ENCODE peak calls at places on chromosomes 4 and X, in nine cellular contexts. One of them, this sample, is unnamed.
A peak's percentile ranks its signal among the peaks of the same experiment; 100 is the strongest.

GRCh38 chrX:151912221-151912620 is 468 bp upstream of the MAGEA4 start:
- DNase-seq in activated CD4-positive, alpha-beta T cell treated with anti-CD3 and anti-CD28 coated beads, Interleukin-2, amount 10 ng/mL, durations not matched to agents 7 days and 5 days: no peak
- DNase-seq in GM13976: no peak
- DNase-seq in stimulated activated CD4-positive, alpha-beta T cell treated with anti-CD3 and anti-CD28 coated beads, TNF-alpha, amount 100 ng/mL, for 48 hours: no peak
- DNase-seq in dermis microvascular lymphatic vessel endothelial cell: no peak
- DNase-seq in immature natural killer cell: no peak
- DNase-seq in neural crest cell: no peak
- DNase-seq in SHP77: peak; percentile 24
- DNase-seq in posterior cingulate gyrus: no peak
- DNase-seq in this sample: no peak

GRCh38 chr4:145933134-145933533 is 5.5 kb downstream of the ZNF827 start:
- DNase-seq in posterior cingulate gyrus: no peak
- DNase-seq in dermis microvascular lymphatic vessel endothelial cell: no peak
- DNase-seq in immature natural killer cell: no peak
- DNase-seq in GM13976: no peak
- DNase-seq in stimulated activated CD4-positive, alpha-beta T cell treated with anti-CD3 and anti-CD28 coated beads, TNF-alpha, amount 100 ng/mL, for 48 hours: no peak
- DNase-seq in neural crest cell: no peak
- DNase-seq in SHP77: no peak
- DNase-seq in activated CD4-positive, alpha-beta T cell treated with anti-CD3 and anti-CD28 coated beads, Interleukin-2, amount 10 ng/mL, durations not matched to agents 7 days and 5 days: no peak
- DNase-seq in this sample: no peak

GRCh38 chr4:1793940-1794808 is 1.1 kb downstream of the FGFR3 start:
- DNase-seq in activated CD4-positive, alpha-beta T cell treated with anti-CD3 and anti-CD28 coated beads, Interleukin-2, amount 10 ng/mL, durations not matched to agents 7 days and 5 days: no peak
- DNase-seq in GM13976: peak; percentile 58
- DNase-seq in posterior cingulate gyrus: no peak
- DNase-seq in dermis microvascular lymphatic vessel endothelial cell: no peak
- DNase-seq in neural crest cell: no peak
- DNase-seq in SHP77: no peak
- DNase-seq in stimulated activated CD4-positive, alpha-beta T cell treated with anti-CD3 and anti-CD28 coated beads, TNF-alpha, amount 100 ng/mL, for 48 hours: no peak
- DNase-seq in immature natural killer cell: no peak
- DNase-seq in this sample: no peak

GRCh38 chr4:188341428-188341827 is 202.2 kb downstream of the TRIML1 start:
- DNase-seq in dermis microvascular lymphatic vessel endothelial cell: no peak
- DNase-seq in SHP77: no peak
- DNase-seq in posterior cingulate gyrus: no peak
- DNase-seq in neural crest cell: no peak
- DNase-seq in stimulated activated CD4-positive, alpha-beta T cell treated with anti-CD3 and anti-CD28 coated beads, TNF-alpha, amount 100 ng/mL, for 48 hours: no peak
- DNase-seq in immature natural killer cell: no peak
- DNase-seq in GM13976: no peak
- DNase-seq in activated CD4-positive, alpha-beta T cell treated with anti-CD3 and anti-CD28 coated beads, Interleukin-2, amount 10 ng/mL, durations not matched to agents 7 days and 5 days: no peak
- DNase-seq in this sample: no peak

GRCh38 chr4:26719954-26720552 is 136.2 kb downstream of the TBC1D19 start:
- DNase-seq in immature natural killer cell: no peak
- DNase-seq in posterior cingulate gyrus: no peak
- DNase-seq in GM13976: no peak
- DNase-seq in neural crest cell: no peak
- DNase-seq in SHP77: no peak
- DNase-seq in activated CD4-positive, alpha-beta T cell treated with anti-CD3 and anti-CD28 coated beads, Interleukin-2, amount 10 ng/mL, durations not matched to agents 7 days and 5 days: no peak
- DNase-seq in dermis microvascular lymphatic vessel endothelial cell: peak; percentile 21
- DNase-seq in stimulated activated CD4-positive, alpha-beta T cell treated with anti-CD3 and anti-CD28 coated beads, TNF-alpha, amount 100 ng/mL, for 48 hours: no peak
- DNase-seq in this sample: peak; percentile 15

GRCh38 chr4:177190995-177191568 is 118.6 kb upstream of the NEIL3 start:
- DNase-seq in SHP77: no peak
- DNase-seq in dermis microvascular lymphatic vessel endothelial cell: no peak
- DNase-seq in stimulated activated CD4-positive, alpha-beta T cell treated with anti-CD3 and anti-CD28 coated beads, TNF-alpha, amount 100 ng/mL, for 48 hours: no peak
- DNase-seq in activated CD4-positive, alpha-beta T cell treated with anti-CD3 and anti-CD28 coated beads, Interleukin-2, amount 10 ng/mL, durations not matched to agents 7 days and 5 days: no peak
- DNase-seq in immature natural killer cell: no peak
- DNase-seq in neural crest cell: no peak
- DNase-seq in GM13976: no peak
- DNase-seq in posterior cingulate gyrus: no peak
- DNase-seq in this sample: no peak

GRCh38 chr4:17814140-17814539 is 3.4 kb downstream of the NCAPG start:
- DNase-seq in dermis microvascular lymphatic vessel endothelial cell: peak; percentile 38
- DNase-seq in posterior cingulate gyrus: no peak
- DNase-seq in SHP77: no peak
- DNase-seq in GM13976: no peak
- DNase-seq in neural crest cell: no peak
- DNase-seq in activated CD4-positive, alpha-beta T cell treated with anti-CD3 and anti-CD28 coated beads, Interleukin-2, amount 10 ng/mL, durations not matched to agents 7 days and 5 days: no peak
- DNase-seq in stimulated activated CD4-positive, alpha-beta T cell treated with anti-CD3 and anti-CD28 coated beads, TNF-alpha, amount 100 ng/mL, for 48 hours: no peak
- DNase-seq in immature natural killer cell: no peak
- DNase-seq in this sample: no peak

GRCh38 chr4:73703320-73703719 is 37.0 kb upstream of the CXCL8 start:
- DNase-seq in stimulated activated CD4-positive, alpha-beta T cell treated with anti-CD3 and anti-CD28 coated beads, TNF-alpha, amount 100 ng/mL, for 48 hours: no peak
- DNase-seq in immature natural killer cell: no peak
- DNase-seq in posterior cingulate gyrus: no peak
- DNase-seq in SHP77: no peak
- DNase-seq in GM13976: no peak
- DNase-seq in activated CD4-positive, alpha-beta T cell treated with anti-CD3 and anti-CD28 coated beads, Interleukin-2, amount 10 ng/mL, durations not matched to agents 7 days and 5 days: no peak
- DNase-seq in dermis microvascular lymphatic vessel endothelial cell: no peak
- DNase-seq in neural crest cell: no peak
- DNase-seq in this sample: no peak

GRCh38 chr4:87559090-87559837 is 30.1 kb upstream of the SPARCL1 start:
- DNase-seq in immature natural killer cell: peak; percentile 72
- DNase-seq in SHP77: peak; percentile 97
- DNase-seq in posterior cingulate gyrus: no peak
- DNase-seq in activated CD4-positive, alpha-beta T cell treated with anti-CD3 and anti-CD28 coated beads, Interleukin-2, amount 10 ng/mL, durations not matched to agents 7 days and 5 days: peak; percentile 73
- DNase-seq in stimulated activated CD4-positive, alpha-beta T cell treated with anti-CD3 and anti-CD28 coated beads, TNF-alpha, amount 100 ng/mL, for 48 hours: peak; percentile 25
- DNase-seq in neural crest cell: no peak
- DNase-seq in dermis microvascular lymphatic vessel endothelial cell: no peak
- DNase-seq in GM13976: no peak
- DNase-seq in this sample: peak; percentile 68

GRCh38 chr4:139919513-139919912 is 234.5 kb downstream of the MAML3 start:
- DNase-seq in immature natural killer cell: no peak
- DNase-seq in posterior cingulate gyrus: no peak
- DNase-seq in SHP77: no peak
- DNase-seq in stimulated activated CD4-positive, alpha-beta T cell treated with anti-CD3 and anti-CD28 coated beads, TNF-alpha, amount 100 ng/mL, for 48 hours: no peak
- DNase-seq in dermis microvascular lymphatic vessel endothelial cell: peak; percentile 77
- DNase-seq in neural crest cell: no peak
- DNase-seq in activated CD4-positive, alpha-beta T cell treated with anti-CD3 and anti-CD28 coated beads, Interleukin-2, amount 10 ng/mL, durations not matched to agents 7 days and 5 days: no peak
- DNase-seq in GM13976: no peak
- DNase-seq in this sample: no peak

GRCh38 chr4:115851918-115852766 is 738.7 kb upstream of the NDST4 start:
- DNase-seq in immature natural killer cell: no peak
- DNase-seq in activated CD4-positive, alpha-beta T cell treated with anti-CD3 and anti-CD28 coated beads, Interleukin-2, amount 10 ng/mL, durations not matched to agents 7 days and 5 days: peak; percentile 29
- DNase-seq in SHP77: peak; percentile 55
- DNase-seq in neural crest cell: peak; percentile 57
- DNase-seq in stimulated activated CD4-positive, alpha-beta T cell treated with anti-CD3 and anti-CD28 coated beads, TNF-alpha, amount 100 ng/mL, for 48 hours: peak; percentile 9
- DNase-seq in posterior cingulate gyrus: no peak
- DNase-seq in dermis microvascular lymphatic vessel endothelial cell: no peak
- DNase-seq in GM13976: peak; percentile 12
- DNase-seq in this sample: no peak

GRCh38 chr4:181688886-181689285 is 554.3 kb upstream of the TENM3 start:
- DNase-seq in neural crest cell: no peak
- DNase-seq in posterior cingulate gyrus: no peak
- DNase-seq in GM13976: no peak
- DNase-seq in SHP77: no peak
- DNase-seq in immature natural killer cell: no peak
- DNase-seq in stimulated activated CD4-positive, alpha-beta T cell treated with anti-CD3 and anti-CD28 coated beads, TNF-alpha, amount 100 ng/mL, for 48 hours: no peak
- DNase-seq in activated CD4-positive, alpha-beta T cell treated with anti-CD3 and anti-CD28 coated beads, Interleukin-2, amount 10 ng/mL, durations not matched to agents 7 days and 5 days: no peak
- DNase-seq in dermis microvascular lymphatic vessel endothelial cell: no peak
- DNase-seq in this sample: no peak

GRCh38 chr4:8143392-8144140 is 15.0 kb downstream of the ABLIM2 start:
- DNase-seq in neural crest cell: no peak
- DNase-seq in immature natural killer cell: no peak
- DNase-seq in activated CD4-positive, alpha-beta T cell treated with anti-CD3 and anti-CD28 coated beads, Interleukin-2, amount 10 ng/mL, durations not matched to agents 7 days and 5 days: no peak
- DNase-seq in SHP77: no peak
- DNase-seq in GM13976: no peak
- DNase-seq in posterior cingulate gyrus: no peak
- DNase-seq in stimulated activated CD4-positive, alpha-beta T cell treated with anti-CD3 and anti-CD28 coated beads, TNF-alpha, amount 100 ng/mL, for 48 hours: no peak
- DNase-seq in dermis microvascular lymphatic vessel endothelial cell: no peak
- DNase-seq in this sample: no peak

GRCh38 chrX:9494806-9495205 is 29.9 kb downstream of the TBL1X start:
- DNase-seq in immature natural killer cell: no peak
- DNase-seq in activated CD4-positive, alpha-beta T cell treated with anti-CD3 and anti-CD28 coated beads, Interleukin-2, amount 10 ng/mL, durations not matched to agents 7 days and 5 days: no peak
- DNase-seq in neural crest cell: no peak
- DNase-seq in GM13976: no peak
- DNase-seq in posterior cingulate gyrus: no peak
- DNase-seq in SHP77: no peak
- DNase-seq in stimulated activated CD4-positive, alpha-beta T cell treated with anti-CD3 and anti-CD28 coated beads, TNF-alpha, amount 100 ng/mL, for 48 hours: no peak
- DNase-seq in dermis microvascular lymphatic vessel endothelial cell: no peak
- DNase-seq in this sample: no peak

GRCh38 chrX:41250867-41251266 is 83.1 kb upstream of the DDX3X start:
- DNase-seq in dermis microvascular lymphatic vessel endothelial cell: peak; percentile 27
- DNase-seq in immature natural killer cell: no peak
- DNase-seq in posterior cingulate gyrus: no peak
- DNase-seq in stimulated activated CD4-positive, alpha-beta T cell treated with anti-CD3 and anti-CD28 coated beads, TNF-alpha, amount 100 ng/mL, for 48 hours: no peak
- DNase-seq in activated CD4-positive, alpha-beta T cell treated with anti-CD3 and anti-CD28 coated beads, Interleukin-2, amount 10 ng/mL, durations not matched to agents 7 days and 5 days: no peak
- DNase-seq in GM13976: no peak
- DNase-seq in neural crest cell: no peak
- DNase-seq in SHP77: no peak
- DNase-seq in this sample: no peak

GRCh38 chr4:113708250-113708649 is 53.3 kb downstream of the CAMK2D start:
- DNase-seq in immature natural killer cell: no peak
- DNase-seq in GM13976: no peak
- DNase-seq in SHP77: no peak
- DNase-seq in dermis microvascular lymphatic vessel endothelial cell: no peak
- DNase-seq in stimulated activated CD4-positive, alpha-beta T cell treated with anti-CD3 and anti-CD28 coated beads, TNF-alpha, amount 100 ng/mL, for 48 hours: no peak
- DNase-seq in activated CD4-positive, alpha-beta T cell treated with anti-CD3 and anti-CD28 coated beads, Interleukin-2, amount 10 ng/mL, durations not matched to agents 7 days and 5 days: no peak
- DNase-seq in posterior cingulate gyrus: no peak
- DNase-seq in neural crest cell: no peak
- DNase-seq in this sample: no peak

GRCh38 chr4:52263612-52264011 is 212.5 kb downstream of the SPATA18 start:
- DNase-seq in SHP77: no peak
- DNase-seq in activated CD4-positive, alpha-beta T cell treated with anti-CD3 and anti-CD28 coated beads, Interleukin-2, amount 10 ng/mL, durations not matched to agents 7 days and 5 days: no peak
- DNase-seq in immature natural killer cell: no peak
- DNase-seq in posterior cingulate gyrus: no peak
- DNase-seq in stimulated activated CD4-positive, alpha-beta T cell treated with anti-CD3 and anti-CD28 coated beads, TNF-alpha, amount 100 ng/mL, for 48 hours: no peak
- DNase-seq in neural crest cell: no peak
- DNase-seq in dermis microvascular lymphatic vessel endothelial cell: no peak
- DNase-seq in GM13976: no peak
- DNase-seq in this sample: no peak

GRCh38 chr4:182810103-182810605 is 107.0 kb downstream of the DCTD start:
- DNase-seq in dermis microvascular lymphatic vessel endothelial cell: no peak
- DNase-seq in neural crest cell: no peak
- DNase-seq in immature natural killer cell: no peak
- DNase-seq in SHP77: no peak
- DNase-seq in posterior cingulate gyrus: no peak
- DNase-seq in stimulated activated CD4-positive, alpha-beta T cell treated with anti-CD3 and anti-CD28 coated beads, TNF-alpha, amount 100 ng/mL, for 48 hours: no peak
- DNase-seq in activated CD4-positive, alpha-beta T cell treated with anti-CD3 and anti-CD28 coated beads, Interleukin-2, amount 10 ng/mL, durations not matched to agents 7 days and 5 days: no peak
- DNase-seq in GM13976: no peak
- DNase-seq in this sample: no peak

GRCh38 chr4:113509851-113510250 is 251.7 kb downstream of the CAMK2D start:
- DNase-seq in activated CD4-positive, alpha-beta T cell treated with anti-CD3 and anti-CD28 coated beads, Interleukin-2, amount 10 ng/mL, durations not matched to agents 7 days and 5 days: no peak
- DNase-seq in dermis microvascular lymphatic vessel endothelial cell: no peak
- DNase-seq in neural crest cell: no peak
- DNase-seq in GM13976: no peak
- DNase-seq in stimulated activated CD4-positive, alpha-beta T cell treated with anti-CD3 and anti-CD28 coated beads, TNF-alpha, amount 100 ng/mL, for 48 hours: no peak
- DNase-seq in posterior cingulate gyrus: no peak
- DNase-seq in immature natural killer cell: no peak
- DNase-seq in SHP77: no peak
- DNase-seq in this sample: no peak

GRCh38 chrX:2693123-2693438 is 2.0 kb downstream of the CD99 start:
- DNase-seq in dermis microvascular lymphatic vessel endothelial cell: no peak
- DNase-seq in immature natural killer cell: peak; percentile 35
- DNase-seq in SHP77: no peak
- DNase-seq in posterior cingulate gyrus: no peak
- DNase-seq in activated CD4-positive, alpha-beta T cell treated with anti-CD3 and anti-CD28 coated beads, Interleukin-2, amount 10 ng/mL, durations not matched to agents 7 days and 5 days: peak; percentile 30
- DNase-seq in neural crest cell: no peak
- DNase-seq in stimulated activated CD4-positive, alpha-beta T cell treated with anti-CD3 and anti-CD28 coated beads, TNF-alpha, amount 100 ng/mL, for 48 hours: no peak
- DNase-seq in GM13976: no peak
- DNase-seq in this sample: no peak

GRCh38 chrX:100768679-100769338 is 36.9 kb upstream of the SYTL4 start:
- DNase-seq in SHP77: peak; percentile 5
- DNase-seq in stimulated activated CD4-positive, alpha-beta T cell treated with anti-CD3 and anti-CD28 coated beads, TNF-alpha, amount 100 ng/mL, for 48 hours: peak; percentile 87
- DNase-seq in neural crest cell: peak; percentile 94
- DNase-seq in immature natural killer cell: peak; percentile 82
- DNase-seq in activated CD4-positive, alpha-beta T cell treated with anti-CD3 and anti-CD28 coated beads, Interleukin-2, amount 10 ng/mL, durations not matched to agents 7 days and 5 days: peak; percentile 86
- DNase-seq in dermis microvascular lymphatic vessel endothelial cell: peak; percentile 45
- DNase-seq in posterior cingulate gyrus: peak; percentile 28
- DNase-seq in GM13976: peak; percentile 57
- DNase-seq in this sample: peak; percentile 11

GRCh38 chr4:22616516-22616915 is 76.2 kb upstream of the GBA3 start:
- DNase-seq in GM13976: no peak
- DNase-seq in activated CD4-positive, alpha-beta T cell treated with anti-CD3 and anti-CD28 coated beads, Interleukin-2, amount 10 ng/mL, durations not matched to agents 7 days and 5 days: no peak
- DNase-seq in posterior cingulate gyrus: no peak
- DNase-seq in SHP77: no peak
- DNase-seq in immature natural killer cell: no peak
- DNase-seq in neural crest cell: no peak
- DNase-seq in stimulated activated CD4-positive, alpha-beta T cell treated with anti-CD3 and anti-CD28 coated beads, TNF-alpha, amount 100 ng/mL, for 48 hours: no peak
- DNase-seq in dermis microvascular lymphatic vessel endothelial cell: no peak
- DNase-seq in this sample: no peak

GRCh38 chr4:578451-579443 is 2.7 kb upstream of the TMEM271 start:
- DNase-seq in GM13976: peak; percentile 28
- DNase-seq in stimulated activated CD4-positive, alpha-beta T cell treated with anti-CD3 and anti-CD28 coated beads, TNF-alpha, amount 100 ng/mL, for 48 hours: no peak
- DNase-seq in SHP77: no peak
- DNase-seq in dermis microvascular lymphatic vessel endothelial cell: no peak
- DNase-seq in posterior cingulate gyrus: no peak
- DNase-seq in activated CD4-positive, alpha-beta T cell treated with anti-CD3 and anti-CD28 coated beads, Interleukin-2, amount 10 ng/mL, durations not matched to agents 7 days and 5 days: no peak
- DNase-seq in neural crest cell: no peak
- DNase-seq in immature natural killer cell: no peak
- DNase-seq in this sample: no peak

GRCh38 chr4:80221161-80221560 is 23.9 kb downstream of the PRDM8 start:
- DNase-seq in neural crest cell: no peak
- DNase-seq in posterior cingulate gyrus: no peak
- DNase-seq in GM13976: no peak
- DNase-seq in immature natural killer cell: no peak
- DNase-seq in SHP77: no peak
- DNase-seq in dermis microvascular lymphatic vessel endothelial cell: no peak
- DNase-seq in stimulated activated CD4-positive, alpha-beta T cell treated with anti-CD3 and anti-CD28 coated beads, TNF-alpha, amount 100 ng/mL, for 48 hours: no peak
- DNase-seq in activated CD4-positive, alpha-beta T cell treated with anti-CD3 and anti-CD28 coated beads, Interleukin-2, amount 10 ng/mL, durations not matched to agents 7 days and 5 days: no peak
- DNase-seq in this sample: no peak

GRCh38 chr4:102786279-102786678 is 25.5 kb upstream of the MANBA start:
- DNase-seq in stimulated activated CD4-positive, alpha-beta T cell treated with anti-CD3 and anti-CD28 coated beads, TNF-alpha, amount 100 ng/mL, for 48 hours: no peak
- DNase-seq in GM13976: no peak
- DNase-seq in activated CD4-positive, alpha-beta T cell treated with anti-CD3 and anti-CD28 coated beads, Interleukin-2, amount 10 ng/mL, durations not matched to agents 7 days and 5 days: no peak
- DNase-seq in dermis microvascular lymphatic vessel endothelial cell: no peak
- DNase-seq in neural crest cell: no peak
- DNase-seq in SHP77: no peak
- DNase-seq in immature natural killer cell: no peak
- DNase-seq in posterior cingulate gyrus: no peak
- DNase-seq in this sample: no peak